ENCODE peak calls at places on chromosomes 12 and 14, in five cellular contexts. K, X, U, J and S are unnamed samples.

GRCh38 chr14:78119440-78119839 is 50.7 kb upstream of the NRXN3 start:
- DNase-seq in K (no peak), X (no peak), U (no peak), J (peak; percentile 66), S (no peak)

GRCh38 chr12:58844161-58844560 is 76.1 kb downstream of the LRIG3 start:
- DNase-seq in K (no peak), X (no peak), U (no peak), J (no peak), S (no peak)

GRCh38 chr14:103386632-103387329 is 1.6 kb downstream of the MARK3 start:
- DNase-seq in K (peak; percentile 35), X (no peak), U (no peak), J (no peak), S (no peak)

GRCh38 chr14:104801284-104802119 is 601 bp downstream of the ZBTB42 start:
- DNase-seq in K (no peak), X (no peak), U (no peak), J (no peak), S (no peak)

GRCh38 chr12:122155705-122156104 is 18.3 kb downstream of the IL31 start:
- DNase-seq in K (no peak), X (no peak), U (no peak), J (no peak), S (no peak)

GRCh38 chr12:107586256-107586970 is 99.2 kb upstream of the PWP1 start:
- DNase-seq in K (no peak), X (no peak), U (no peak), J (no peak), S (no peak)

GRCh38 chr12:84604541-84604940 is 308.1 kb downstream of the SLC6A15 start:
- DNase-seq in K (no peak), X (no peak), U (no peak), J (no peak), S (no peak)

GRCh38 chr12:121494093-121494787 is 86.6 kb downstream of the KDM2B start:
- DNase-seq in K (peak; percentile 33), X (no peak), U (peak; percentile 34), J (no peak), S (peak; percentile 33)

GRCh38 chr12:116385486-116386217 is 108.2 kb upstream of the MED13L start:
- DNase-seq in K (no peak), X (no peak), U (no peak), J (no peak), S (no peak)

GRCh38 chr12:44154128-44154527 is 318.2 kb downstream of the TMEM117 start:
- DNase-seq in K (peak; percentile 62), X (no peak), U (peak; percentile 68), J (no peak), S (no peak)

GRCh38 chr12:47758584-47758833 is 171 bp downstream of the RAPGEF3 start:
- DNase-seq in K (no peak), X (no peak), U (no peak), J (no peak), S (no peak)
- H3K4me1 ChIP-seq in K (peaks cover 12% of the 10 kb centered on the region), X (peaks cover 16% of the 10 kb centered on the region), U (peaks cover 3% of the 10 kb centered on the region), J (peaks cover 29% of the 10 kb centered on the region), S (no peaks in the 10 kb centered on the region)

GRCh38 chr12:132736913-132737312 is 24.7 kb downstream of the ANKLE2 start:
- DNase-seq in K (no peak), X (no peak), U (no peak), J (no peak), S (no peak)

GRCh38 chr12:132740313-132740646 is 21.4 kb downstream of the ANKLE2 start:
- DNase-seq in K (no peak), X (no peak), U (no peak), J (no peak), S (no peak)

GRCh38 chr12:132741620-132742019 is 20.0 kb downstream of the ANKLE2 start:
- DNase-seq in K (no peak), X (no peak), U (no peak), J (no peak), S (no peak)

GRCh38 chr12:132740652-132741051 is 21.0 kb downstream of the ANKLE2 start:
- DNase-seq in K (no peak), X (no peak), U (no peak), J (no peak), S (no peak)

GRCh38 chr12:132739600-132740312 is 21.9 kb downstream of the ANKLE2 start:
- DNase-seq in K (no peak), X (no peak), U (no peak), J (no peak), S (no peak)
- H3K27ac ChIP-seq in K (no peak overlapping the region), X (no peak overlapping the region), U (no peak overlapping the region), J (no peak overlapping the region), S (no peak overlapping the region)

DNA sequence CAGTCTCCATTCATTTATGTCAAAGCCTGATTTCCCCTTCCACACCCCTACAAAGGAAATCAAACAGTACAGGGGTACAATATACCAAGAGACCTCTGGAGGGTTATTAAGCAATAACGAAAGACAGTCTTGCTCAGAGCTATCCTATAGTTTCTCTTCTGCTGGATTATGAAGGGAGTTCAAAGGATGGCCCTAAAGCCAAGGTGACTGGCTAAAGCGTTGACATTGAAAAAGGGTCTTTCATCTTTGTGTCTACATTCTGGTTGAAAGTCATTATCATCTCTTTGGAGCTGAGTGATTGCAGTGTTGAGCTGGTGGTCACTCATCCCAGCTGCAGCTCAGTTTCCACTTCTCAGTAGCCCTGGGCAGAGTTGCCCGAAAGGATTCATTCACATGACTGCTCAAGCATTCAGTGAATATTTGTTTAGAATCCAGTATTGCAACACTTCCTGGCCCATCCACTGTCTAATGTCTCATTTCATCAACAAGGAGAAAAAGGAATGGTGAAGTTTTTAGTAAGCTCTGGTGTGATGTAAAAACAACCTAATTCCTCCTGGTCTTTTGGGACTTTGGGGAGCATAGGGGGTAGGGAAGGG is 19.2 kb upstream of the TBX5 start:
- DNase-seq in K (peak; percentile 83), X (no peak), U (peak; percentile 80), J (no peak), S (no peak)
- H3K4me1 ChIP-seq in K (peaks cover 9% of the 10 kb centered on the region), X (no peaks in the 10 kb centered on the region), U (peaks cover 2% of the 10 kb centered on the region), J (no peaks in the 10 kb centered on the region), S (no peaks in the 10 kb centered on the region)

GRCh38 chr12:64457923-64458322 is 6.0 kb downstream of the TBK1 start:
- DNase-seq in K (no peak), X (no peak), U (no peak), J (no peak), S (no peak)
- H3K27ac ChIP-seq in K (no peak overlapping the region), X (no peak overlapping the region), U (no peak overlapping the region), J (no peak overlapping the region), S (peak overlapping the region; percentile 30)

DNA sequence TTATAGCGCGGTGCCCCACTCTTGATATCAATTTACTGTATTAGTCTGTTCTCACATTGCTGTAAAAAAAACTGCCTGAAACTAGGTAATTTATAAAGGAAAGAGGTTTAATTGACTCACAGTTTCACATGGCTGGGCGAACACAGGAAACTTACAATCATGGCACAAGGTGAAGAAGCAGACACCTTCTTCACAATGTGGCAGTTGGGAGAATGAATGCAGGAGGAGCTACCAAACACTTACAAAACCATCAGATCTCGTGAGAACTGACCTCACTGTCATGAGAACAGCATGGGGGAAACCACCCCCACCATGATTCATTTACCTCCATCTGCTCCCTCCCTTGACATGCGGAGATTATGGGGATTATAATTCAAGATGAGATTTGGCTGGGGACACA is 42.3 kb downstream of the FBXO34 start:
- DNase-seq in K (no peak), X (no peak), U (no peak), J (no peak), S (no peak)
- H3K4me1 ChIP-seq in K (no peaks in the 10 kb centered on the region), X (no peaks in the 10 kb centered on the region), U (no peaks in the 10 kb centered on the region), J (no peaks in the 10 kb centered on the region), S (peaks cover 10% of the 10 kb centered on the region)

GRCh38 chr14:64465856-64466554 is 706 bp downstream of the AKAP5 start:
- DNase-seq in K (peak; percentile 61), X (no peak), U (peak; percentile 39), J (no peak), S (no peak)
- H3K27ac ChIP-seq in K (no peak overlapping the region), X (peak overlapping the region; percentile 59), U (no peak overlapping the region), J (no peak overlapping the region), S (no peak overlapping the region)